ENCODE peak calls at places on chromosomes 6 and 20, in four cellular contexts. One of them, this sample, is unnamed.

GRCh38 chr6:14722704-14723103 is 523.2 kb upstream of the JARID2 start:
- DNase-seq in HCEC 1CT: no peak
- DNase-seq in GM19239: no peak
- DNase-seq in T1000: no peak
- DNase-seq in this sample: no peak

GRCh38 chr20:32470025-32470861 is 112.1 kb downstream of the ASXL1 start:
- DNase-seq in HCEC 1CT: peak; percentile 37
- DNase-seq in GM19239: peak; percentile 55
- DNase-seq in T1000: peak; percentile 21
- DNase-seq in this sample: no peak

GRCh38 chr6:161261325-161261724 is 12.5 kb downstream of the AGPAT4 start:
- DNase-seq in HCEC 1CT: no peak
- DNase-seq in GM19239: no peak
- DNase-seq in T1000: no peak
- DNase-seq in this sample: no peak

GRCh38 chr6:148457137-148457842 is 114.7 kb downstream of the SASH1 start:
- DNase-seq in HCEC 1CT: peak; percentile 64
- DNase-seq in GM19239: no peak
- DNase-seq in T1000: no peak
- DNase-seq in this sample: no peak

GRCh38 chr6:131844243-131844841 is 36.5 kb downstream of the ENPP1 start:
- DNase-seq in HCEC 1CT: no peak
- DNase-seq in GM19239: no peak
- DNase-seq in T1000: no peak
- DNase-seq in this sample: no peak

GRCh38 chr6:16240618-16241320 is 2.4 kb downstream of the GMPR start:
- DNase-seq in HCEC 1CT: no peak
- DNase-seq in GM19239: no peak
- DNase-seq in T1000: no peak
- DNase-seq in this sample: no peak

GRCh38 chr6:7823552-7823951 is 87.0 kb downstream of the TXNDC5 start:
- DNase-seq in HCEC 1CT: no peak
- DNase-seq in GM19239: no peak
- DNase-seq in T1000: no peak
- DNase-seq in this sample: no peak

GRCh38 chr20:58342104-58342945 is 32.8 kb downstream of the RAB22A start:
- DNase-seq in HCEC 1CT: peak; percentile 83
- DNase-seq in GM19239: no peak
- DNase-seq in T1000: no peak
- DNase-seq in this sample: no peak

GRCh38 chr20:362271-363254 is 15.7 kb downstream of the NRSN2 start:
- DNase-seq in HCEC 1CT: peak; percentile 72
- DNase-seq in GM19239: peak; percentile 22
- DNase-seq in T1000: no peak
- DNase-seq in this sample: peak; percentile 31

GRCh38 chr6:14743465-14744211 is 502.2 kb upstream of the JARID2 start:
- DNase-seq in HCEC 1CT: peak; percentile 99
- DNase-seq in GM19239: no peak
- DNase-seq in T1000: peak; percentile 82
- DNase-seq in this sample: no peak

GRCh38 chr20:531608-532007 is 12.0 kb downstream of the CSNK2A1 start:
- DNase-seq in HCEC 1CT: no peak
- DNase-seq in GM19239: no peak
- DNase-seq in T1000: no peak
- DNase-seq in this sample: no peak

GRCh38 chr6:134436281-134436815 is 118.4 kb upstream of the SGK1 start:
- DNase-seq in HCEC 1CT: peak; percentile 95
- DNase-seq in GM19239: peak; percentile 36
- DNase-seq in T1000: peak; percentile 58
- DNase-seq in this sample: peak; percentile 52

GRCh38 chr6:26025047-26025893 is 62.0 kb upstream of the HFE start:
- DNase-seq in HCEC 1CT: peak; percentile 86
- DNase-seq in GM19239: no peak
- DNase-seq in T1000: no peak
- DNase-seq in this sample: no peak

GRCh38 chr20:36313936-36314335 is 7.8 kb downstream of the DLGAP4 start:
- DNase-seq in HCEC 1CT: no peak
- DNase-seq in GM19239: no peak
- DNase-seq in T1000: no peak
- DNase-seq in this sample: no peak

GRCh38 chr6:168451805-168452204 is 10.8 kb downstream of the SMOC2 start:
- DNase-seq in HCEC 1CT: no peak
- DNase-seq in GM19239: no peak
- DNase-seq in T1000: no peak
- DNase-seq in this sample: no peak

GRCh38 chr6:115932481-115932880 is 128.2 kb downstream of the FRK start:
- DNase-seq in HCEC 1CT: peak; percentile 9
- DNase-seq in GM19239: no peak
- DNase-seq in T1000: no peak
- DNase-seq in this sample: no peak

GRCh38 chr6:38508894-38509293 is 130.8 kb downstream of the BTBD9 start:
- DNase-seq in HCEC 1CT: peak; percentile 60
- DNase-seq in GM19239: no peak
- DNase-seq in T1000: no peak
- DNase-seq in this sample: no peak

GRCh38 chr6:161353208-161353613 is 79.3 kb upstream of the AGPAT4 start:
- DNase-seq in HCEC 1CT: no peak
- DNase-seq in GM19239: no peak
- DNase-seq in T1000: no peak
- DNase-seq in this sample: no peak

GRCh38 chr6:93420163-93420806 is 926 bp upstream of the EPHA7 start:
- DNase-seq in HCEC 1CT: no peak
- DNase-seq in GM19239: no peak
- DNase-seq in T1000: no peak
- DNase-seq in this sample: no peak

GRCh38 chr20:64106435-64106961 is 867 bp downstream of the NPBWR2 start:
- DNase-seq in HCEC 1CT: no peak
- DNase-seq in GM19239: no peak
- DNase-seq in T1000: no peak
- DNase-seq in this sample: no peak

This sample was measured in GM12864.